ENCODE peak calls at places on chromosomes 2 and 18, in four cellular contexts. Q, S, E and T are unnamed samples.

GRCh38 chr2:26255735-26256384 is 11.1 kb downstream of the HADHB start:
- DNase-seq in S (no peak), Q (no peak), E (peak; percentile 26), T (no peak)

GRCh38 chr18:21369146-21369545 is 127.1 kb downstream of the GREB1L start:
- DNase-seq in S (no peak), E (no peak), Q (no peak), T (peak; percentile 78)

GRCh38 chr2:176664478-176664877 is 395.2 kb downstream of the MTX2 start:
- DNase-seq in S (no peak), E (no peak), Q (no peak), T (no peak)

GRCh38 chr2:49714433-49714832 is 560.1 kb upstream of the FSHR start:
- DNase-seq in Q (no peak), E (no peak), S (no peak), T (no peak)

GRCh38 chr2:85710687-85711577 is 16.8 kb downstream of the GNLY start:
- DNase-seq in S (peak; percentile 59), E (peak; percentile 66), Q (peak; percentile 60), T (peak; percentile 87)

GRCh38 chr2:33177627-33178026 is 230.9 kb downstream of the LTBP1 start:
- DNase-seq in E (no peak), S (no peak), Q (no peak), T (no peak)

GRCh38 chr2:9593936-9594335 is 36.9 kb downstream of the YWHAQ start:
- DNase-seq in Q (no peak), S (no peak), E (no peak), T (no peak)

GRCh38 chr18:27656167-27656778 is 471.2 kb upstream of the CHST9 start:
- DNase-seq in Q (no peak), S (no peak), E (no peak), T (no peak)

GRCh38 chr2:238528953-238529781 is 102.4 kb downstream of the ASB1 start:
- DNase-seq in E (no peak), Q (no peak), S (peak; percentile 54), T (peak; percentile 55)

GRCh38 chr2:171482877-171483276 is 39.4 kb upstream of the CYBRD1 start:
- DNase-seq in E (no peak), Q (no peak), S (no peak), T (peak; percentile 47)

GRCh38 chr2:209840434-209840833 is 68.8 kb downstream of the UNC80 start:
- DNase-seq in Q (no peak), S (no peak), E (no peak), T (no peak)

GRCh38 chr2:212337486-212338343 is 200.9 kb downstream of the ERBB4 start:
- DNase-seq in S (no peak), Q (no peak), E (no peak), T (no peak)

GRCh38 chr2:6556755-6557154 is 309.0 kb downstream of the CMPK2 start:
- DNase-seq in Q (no peak), S (peak; percentile 0), E (no peak), T (peak; percentile 79)

GRCh38 chr2:216849987-216850386 is 9.9 kb downstream of the TNP1 start:
- DNase-seq in E (no peak), Q (peak; percentile 42), S (peak; percentile 13), T (no peak)

GRCh38 chr2:232997749-232998665 is 15.0 kb downstream of the NGEF start:
- DNase-seq in S (no peak), Q (no peak), E (no peak), T (no peak)

GRCh38 chr2:109000654-109001600 is 11.9 kb upstream of the EDAR start:
- DNase-seq in Q (no peak), S (no peak), E (no peak), T (no peak)

GRCh38 chr2:109615637-109616144 is 1.5 kb downstream of the SOWAHC start:
- DNase-seq in E (no peak), S (no peak), Q (no peak), T (no peak)

GRCh38 chr18:77776104-77776503 is 526.5 kb downstream of the GALR1 start:
- DNase-seq in E (no peak), S (no peak), Q (no peak), T (no peak)

GRCh38 chr18:75161629-75162028 is 47.3 kb downstream of the PTGR3 start:
- DNase-seq in E (peak; percentile 18), Q (peak; percentile 35), S (no peak), T (peak; percentile 57)

GRCh38 chr2:46970334-46971288 is 55.0 kb upstream of the MCFD2 start:
- DNase-seq in E (peak; percentile 53), Q (peak; percentile 75), S (peak; percentile 79), T (peak; percentile 67)

GRCh38 chr2:17388790-17389189 is 129.4 kb downstream of the RAD51AP2 start:
- DNase-seq in S (peak; percentile 16), Q (no peak), E (no peak), T (no peak)

GRCh38 chr2:146986161-146986560 is 858.7 kb upstream of the ACVR2A start:
- DNase-seq in Q (no peak), S (peak; percentile 77), E (peak; percentile 80), T (peak; percentile 38)

GRCh38 chr18:63088262-63088661 is 231.3 kb downstream of the BCL2 start:
- DNase-seq in S (no peak), E (no peak), Q (no peak), T (no peak)

GRCh38 chr2:85009019-85009618 is 38.2 kb downstream of the KCMF1 start:
- DNase-seq in Q (no peak), E (no peak), S (no peak), T (no peak)

GRCh38 chr18:75350857-75351256 is 76.6 kb downstream of the SMIM21 start:
- DNase-seq in S (no peak), E (no peak), Q (no peak), T (no peak)

GRCh38 chr2:207121784-207122183 is 44.0 kb downstream of the KLF7 start:
- DNase-seq in Q (peak; percentile 47), S (peak; percentile 87), E (peak; percentile 82), T (peak; percentile 72)

GRCh38 chr18:60277855-60278480 is 94.6 kb downstream of the MC4R start:
- DNase-seq in S (no peak), E (no peak), Q (no peak), T (no peak)

GRCh38 chr2:142218471-142218870 is 87.7 kb upstream of the LRP1B start:
- DNase-seq in S (peak; percentile 2), E (no peak), Q (no peak), T (no peak)

GRCh38 chr2:48248251-48248933 is 281.6 kb upstream of the STON1 start:
- DNase-seq in E (peak; percentile 88), Q (no peak), S (peak; percentile 91), T (peak; percentile 89)

GRCh38 chr2:203002054-203002821 is 12.4 kb upstream of the NBEAL1 start:
- DNase-seq in E (no peak), S (no peak), Q (no peak), T (no peak)

GRCh38 chr2:212119591-212119990 is 419.0 kb downstream of the ERBB4 start:
- DNase-seq in E (no peak), S (no peak), Q (no peak), T (no peak)

GRCh38 chr2:170878505-170878904 is 50.5 kb upstream of the GORASP2 start:
- DNase-seq in E (no peak), Q (no peak), S (no peak), T (peak; percentile 5)

GRCh38 chr2:239751719-239752355 is 273.3 kb downstream of the NDUFA10 start:
- DNase-seq in E (no peak), Q (no peak), S (no peak), T (no peak)

GRCh38 chr2:32489061-32489460 is 132.2 kb downstream of the BIRC6 start:
- DNase-seq in Q (no peak), S (no peak), E (peak; percentile 87), T (no peak)

DNA sequence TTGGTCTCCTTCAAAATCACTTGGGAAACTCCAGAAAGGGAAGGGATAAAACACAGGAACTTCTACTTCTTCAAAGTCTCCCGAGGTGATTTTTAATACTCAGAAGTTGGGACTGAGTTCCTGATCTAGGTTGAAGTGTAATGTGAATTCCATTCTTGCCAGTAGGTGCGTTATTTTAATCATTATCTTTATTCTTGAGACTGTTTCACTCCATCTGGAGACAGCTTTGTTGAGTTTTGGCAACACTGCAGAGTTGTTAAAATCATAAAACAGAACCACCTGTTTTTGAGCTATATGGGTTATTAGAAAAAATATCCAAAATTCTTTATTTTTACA is 22.0 kb downstream of the ATP8B1 start:
- DNase-seq in E (no peak), S (no peak), Q (no peak), T (no peak)
- H3K4me3 ChIP-seq in E (peak overlapping the region; percentile 41), S (no peak overlapping the region), Q (no peak overlapping the region), T (no peak overlapping the region)

DNA sequence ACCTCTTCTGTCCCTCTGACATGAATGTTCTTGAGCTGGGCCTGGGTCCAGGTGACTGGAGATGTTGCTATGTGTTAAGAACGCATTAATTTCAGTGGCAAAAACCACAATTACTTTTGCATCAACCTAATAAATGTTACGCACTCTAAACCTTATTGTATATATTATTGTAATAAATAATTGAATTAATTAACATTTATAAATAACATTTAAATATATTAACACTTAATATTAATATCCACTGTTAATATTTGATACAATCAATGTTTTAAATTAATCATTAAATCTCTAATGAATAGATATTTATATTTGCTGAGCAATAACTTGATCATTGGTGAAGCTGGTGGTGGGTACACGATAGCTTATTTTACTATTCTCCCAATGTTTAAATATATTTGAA is 97.4 kb downstream of the KCNF1 start:
- DNase-seq in Q (no peak), S (no peak), E (no peak), T (no peak)
- TF ChIP-seq CTCF in Q (no peak), S (no peak), E (no peak), T (no peak)

GRCh38 chr2:54409752-54410151 is 46.4 kb upstream of the SPTBN1 start:
- DNase-seq in E (no peak), S (no peak), Q (no peak), T (no peak)
- H3K4me3 ChIP-seq in E (no peak overlapping the region), S (no peak overlapping the region), Q (no peak overlapping the region), T (no peak overlapping the region)

DNA sequence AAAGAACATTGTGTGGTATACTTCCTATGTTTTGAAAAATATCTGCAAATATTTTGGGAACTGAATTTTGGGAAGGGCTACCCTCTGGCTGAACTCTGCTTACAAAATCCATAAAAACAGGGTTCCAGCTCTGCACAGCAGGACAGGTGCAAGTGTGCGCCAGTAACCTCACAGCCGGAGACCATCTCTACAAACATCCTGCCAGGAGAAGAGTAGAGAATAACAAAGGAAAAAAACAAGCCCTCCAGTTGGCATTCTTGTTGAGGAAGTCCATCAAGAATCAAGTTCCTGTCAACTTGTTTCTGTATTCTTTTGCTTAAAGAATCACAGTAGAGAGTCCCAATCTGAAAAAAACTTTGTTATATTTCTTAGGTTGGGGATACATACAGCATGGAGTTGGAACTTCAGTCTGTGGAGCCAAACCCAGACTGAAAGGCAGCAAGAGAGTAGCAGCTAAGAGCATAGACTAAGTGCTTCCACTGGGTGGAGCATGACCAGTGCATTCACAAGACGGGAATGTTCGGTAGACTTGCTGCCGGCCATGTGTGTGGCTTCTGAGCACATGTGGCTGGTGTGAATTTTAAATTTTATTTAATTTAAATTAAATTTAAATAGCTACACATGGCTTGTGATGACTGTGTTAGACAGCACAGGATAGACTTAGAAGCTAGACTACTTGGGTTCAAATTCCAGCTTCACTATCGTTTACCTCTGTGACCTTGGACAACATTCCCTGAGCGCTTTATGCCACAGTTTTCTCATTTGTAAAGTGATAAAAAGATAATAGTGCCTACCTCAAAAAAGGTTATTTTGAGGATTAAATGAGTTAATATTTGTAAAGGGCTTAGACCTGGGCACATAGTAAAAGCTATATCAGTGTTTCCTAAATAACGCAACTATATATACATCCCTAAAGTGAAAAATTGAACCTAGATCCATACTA is 41.9 kb downstream of the SPTBN1 start:
- DNase-seq in Q (peak; percentile 32), S (peak; percentile 59), E (peak; percentile 77), T (peak; percentile 57)
- TF ChIP-seq CTCF in Q (peak; percentile 45), S (peak; percentile 49), E (peak; percentile 48), T (peak; percentile 50)